ENCODE peak calls at places on chromosomes 2 and 18, in four cellular contexts. Y is lower leg skin, V is COR-L47, L is EL. X is an unnamed sample.

GRCh38 chr18:4691836-4692235 is 236.7 kb upstream of the DLGAP1 start:
- DNase-seq in Y (no peak), V (no peak), L (no peak), X (no peak)

GRCh38 chr2:80326214-80326613 is 21.7 kb upstream of the LRRTM1 start:
- DNase-seq in Y (no peak), V (no peak), L (no peak), X (peak; percentile 38)

GRCh38 chr2:64698668-64699444 is 45.1 kb upstream of the SERTAD2 start:
- DNase-seq in Y (no peak), V (no peak), L (peak; percentile 90), X (peak; percentile 91)

GRCh38 chr2:195561205-195562032 is 95.6 kb upstream of the SLC39A10 start:
- DNase-seq in Y (no peak), V (no peak), L (peak; percentile 96), X (peak; percentile 97)

GRCh38 chr18:79982736-79983135 is 5.6 kb downstream of the TXNL4A start:
- DNase-seq in Y (no peak), V (no peak), L (no peak), X (peak; percentile 61)

GRCh38 chr2:26847663-26848335 is at the start of gene DPYSL5:
- DNase-seq in Y (no peak), V (peak; percentile 90), L (no peak), X (no peak)

GRCh38 chr2:101718993-101719571 is 21.6 kb downstream of the MAP4K4 start:
- DNase-seq in Y (no peak), V (no peak), L (peak; percentile 57), X (no peak)

GRCh38 chr2:217402622-217403383 is 542.9 kb upstream of the TNP1 start:
- DNase-seq in Y (no peak), V (peak; percentile 8), L (no peak), X (no peak)

GRCh38 chr2:181239400-181239799 is 217.8 kb upstream of the ITGA4 start:
- DNase-seq in Y (no peak), V (no peak), L (no peak), X (peak; percentile 11)

GRCh38 chr2:177908182-177908581 is 164.4 kb downstream of the PDE11A start:
- DNase-seq in Y (no peak), V (no peak), L (no peak), X (no peak)

GRCh38 chr2:42835577-42836371 is 43.4 kb upstream of the HAAO start:
- DNase-seq in Y (peak; percentile 91), V (no peak), L (peak; percentile 98), X (peak; percentile 99)

X was measured in iris pigment epithelial cell.